ENCODE peak calls at places on chromosomes 7 and 10, in five cellular contexts. F is nephron progenitor cell, U is astrocyte of the spinal cord, N is lung, O is PC-9. L is an unnamed sample.

GRCh38 chr7:95396136-95397032 is at the start of gene PON3:
- DNase-seq in F (no peak), U (no peak), N (peak), O (peak), L (peak)

GRCh38 chr10:100186813-100187212 is 984 bp upstream of the ERLIN1 start:
- DNase-seq in F (peak), U (no peak), N (no peak), O (no peak), L (peak)

GRCh38 chr7:142785841-142786250 is 15.1 kb downstream of the PRSS2 start:
- DNase-seq in F (no peak), U (no peak), N (no peak), O (no peak), L (no peak)

GRCh38 chr10:130046591-130046990 is 64.0 kb downstream of the C10orf143 start:
- DNase-seq in F (no peak), U (no peak), N (no peak), O (no peak), L (no peak)

GRCh38 chr10:49610735-49611165 is 640 bp downstream of the SLC18A3 start:
- DNase-seq in F (peak), U (no peak), N (no peak), O (no peak), L (no peak)

GRCh38 chr7:4837814-4838625 is 23.8 kb downstream of the PAPOLB start:
- DNase-seq in F (no peak), U (no peak), N (no peak), O (no peak), L (no peak)

GRCh38 chr10:86644412-86645110 is 9.8 kb upstream of the OPN4 start:
- DNase-seq in F (no peak), U (peak), N (no peak), O (no peak), L (no peak)

GRCh38 chr7:107157091-107157490 is 11.7 kb upstream of the HBP1 start:
- DNase-seq in F (no peak), U (no peak), N (no peak), O (no peak), L (no peak)

GRCh38 chr7:74623135-74623534 is 34.4 kb upstream of the GTF2I start:
- DNase-seq in F (no peak), U (no peak), N (no peak), O (no peak), L (no peak)

GRCh38 chr7:105015631-105015965 is 1.6 kb downstream of the KMT2E start:
- DNase-seq in F (peak), U (peak), N (no peak), O (no peak), L (no peak)

GRCh38 chr7:54738737-54739136 is 20.3 kb downstream of the SEC61G start:
- DNase-seq in F (no peak), U (no peak), N (no peak), O (no peak), L (no peak)

GRCh38 chr7:22776964-22777363 is 45.7 kb downstream of the TOMM7 start:
- DNase-seq in F (no peak), U (no peak), N (no peak), O (no peak), L (no peak)

GRCh38 chr7:87330316-87330715 is 15.1 kb upstream of the CROT start:
- DNase-seq in F (no peak), U (no peak), N (no peak), O (no peak), L (no peak)

GRCh38 chr10:128859738-128860386 is 607.2 kb upstream of the MGMT start:
- DNase-seq in F (peak), U (no peak), N (peak), O (no peak), L (peak)
- TF ChIP-seq CTCF in F (peak), U (peak), N (peak), O (peak), L (peak)

DNA sequence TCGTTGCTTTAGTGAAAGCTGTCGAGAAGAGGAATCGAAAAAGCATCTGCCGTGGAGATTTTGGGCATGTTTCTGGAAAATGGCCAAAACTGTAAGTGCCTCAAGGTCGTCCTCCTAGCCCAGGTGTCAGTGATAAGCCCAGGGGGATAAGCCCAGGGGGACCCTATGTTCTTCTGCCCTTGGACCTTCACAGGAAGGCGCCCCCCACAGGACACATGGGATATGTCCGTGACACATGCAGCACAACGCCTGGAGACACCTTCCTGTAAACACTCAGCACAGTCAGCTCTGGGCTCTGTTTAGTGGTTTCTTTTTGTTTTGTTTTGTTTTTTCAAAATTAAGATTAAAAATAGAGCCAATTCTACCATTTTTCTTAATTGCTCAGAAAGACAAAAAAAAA is 272.7 kb downstream of the KLF6 start:
- DNase-seq in F (no peak), U (no peak), N (no peak), O (no peak), L (no peak)
- TF ChIP-seq CTCF in F (no peak), U (no peak), N (no peak), O (no peak), L (no peak)

GRCh38 chr10:4267084-4267774 is 482.2 kb upstream of the KLF6 start:
- DNase-seq in F (no peak), U (peak), N (no peak), O (no peak), L (peak)
- TF ChIP-seq CTCF in F (no peak), U (peak), N (no peak), O (peak), L (no peak)

GRCh38 chr10:22557321-22557720 is 157.1 kb downstream of the PIP4K2A start:
- DNase-seq in F (no peak), U (no peak), N (no peak), O (no peak), L (no peak)
- TF ChIP-seq CTCF in F (no peak), U (no peak), N (no peak), O (no peak), L (no peak)

GRCh38 chr10:48468866-48469511 is 135.9 kb downstream of the ARHGAP22 start:
- DNase-seq in F (no peak), U (no peak), N (no peak), O (no peak), L (no peak)

GRCh38 chr10:48472670-48473069 is 132.2 kb downstream of the ARHGAP22 start:
- DNase-seq in F (no peak), U (no peak), N (no peak), O (no peak), L (no peak)

GRCh38 chr10:48470115-48470892 is 134.6 kb downstream of the ARHGAP22 start:
- DNase-seq in F (peak), U (peak), N (no peak), O (no peak), L (no peak)

GRCh38 chr10:48469516-48470020 is 135.3 kb downstream of the ARHGAP22 start:
- DNase-seq in F (no peak), U (no peak), N (no peak), O (no peak), L (no peak)

GRCh38 chr10:48470893-48471805 is 133.7 kb downstream of the ARHGAP22 start:
- DNase-seq in F (peak), U (peak), N (no peak), O (no peak), L (no peak)
- TF ChIP-seq CTCF in F (no peak), U (peak), N (no peak), O (no peak), L (no peak)

DNA sequence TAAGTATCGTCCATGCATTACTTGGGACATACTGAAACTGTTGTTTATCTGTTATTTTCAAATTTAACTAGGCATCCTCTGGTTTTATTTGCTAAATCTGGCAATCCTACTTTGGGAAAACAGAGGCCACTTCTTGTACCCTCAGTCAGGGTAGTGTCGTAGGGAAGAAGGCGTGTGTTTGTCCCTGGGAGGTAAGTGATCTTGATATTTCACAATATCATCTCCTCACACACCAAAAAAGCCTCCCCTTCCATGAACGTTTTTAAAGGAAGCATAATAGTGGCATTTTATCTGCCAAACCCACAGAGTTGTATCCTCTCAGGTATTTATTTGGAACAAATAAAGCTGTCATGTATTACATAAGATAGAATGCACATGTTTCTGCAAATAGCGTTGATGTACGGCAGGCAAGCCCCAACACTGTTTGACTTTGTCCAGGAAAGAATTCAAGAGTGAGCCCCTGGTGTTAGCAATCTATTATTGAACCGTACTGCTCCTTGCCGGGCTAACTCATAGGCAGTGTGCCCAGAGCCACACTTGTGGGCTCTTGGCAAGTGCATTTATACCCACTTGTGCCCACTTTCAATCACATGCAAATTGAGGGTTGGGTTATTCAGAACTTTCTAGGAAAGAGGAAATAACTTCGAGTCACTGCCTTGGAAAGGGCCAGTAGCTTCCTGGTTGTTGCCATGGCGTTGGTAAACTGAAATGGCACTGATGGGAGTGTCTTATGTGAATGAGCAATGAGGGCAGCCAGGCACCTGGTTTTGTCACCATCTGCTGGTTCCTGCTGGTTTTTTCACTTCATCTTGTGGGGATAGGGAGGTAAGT is 266.0 kb downstream of the USP6NL start:
- DNase-seq in F (no peak), U (no peak), N (peak), O (no peak), L (peak)
- TF ChIP-seq CTCF in F (no peak), U (peak), N (no peak), O (no peak), L (no peak)

GRCh38 chr10:108360187-108360586 is 1195.7 kb upstream of the SORCS1 start:
- DNase-seq in F (no peak), U (peak), N (no peak), O (no peak), L (no peak)

GRCh38 chr10:108362306-108362705 is 1197.8 kb upstream of the SORCS1 start:
- DNase-seq in F (no peak), U (no peak), N (no peak), O (no peak), L (no peak)

GRCh38 chr10:108362956-108363355 is 1198.5 kb upstream of the SORCS1 start:
- DNase-seq in F (no peak), U (no peak), N (no peak), O (no peak), L (no peak)

GRCh38 chr10:108363566-108363965 is 1199.1 kb upstream of the SORCS1 start:
- DNase-seq in F (no peak), U (no peak), N (no peak), O (no peak), L (no peak)

GRCh38 chr10:108358912-108359311 is 1194.4 kb upstream of the SORCS1 start:
- DNase-seq in F (no peak), U (peak), N (no peak), O (no peak), L (peak)
- TF ChIP-seq CTCF in F (no peak), U (peak), N (no peak), O (no peak), L (no peak)

GRCh38 chr7:78090616-78091015 is 292.0 kb downstream of the PHTF2 start:
- DNase-seq in F (no peak), U (no peak), N (no peak), O (no peak), L (no peak)
- TF ChIP-seq CTCF in F (no peak), U (peak), N (no peak), O (no peak), L (no peak)

L was measured in Calu3.